ENCODE peak calls at places on chromosome 18, in six cellular contexts. Z, R, U, J, Y and G are unnamed samples.

GRCh38 chr18:29882620-29883019 is 1159.9 kb downstream of the DSC3 start:
- DNase-seq in R (no peak), J (no peak), Z (no peak), Y (no peak), U (no peak), G (no peak)

GRCh38 chr18:11052800-11053199 is 96.6 kb downstream of the PIEZO2 start:
- DNase-seq in R (no peak), U (no peak), Z (no peak), J (no peak), Y (no peak), G (peak)

GRCh38 chr18:68316636-68317035 is 398.3 kb downstream of the TMX3 start:
- DNase-seq in J (no peak), Z (no peak), U (no peak), R (no peak), Y (peak), G (peak)

GRCh38 chr18:25810736-25811135 is 279.7 kb downstream of the SS18 start:
- DNase-seq in R (no peak), J (no peak), U (no peak), Y (no peak), Z (no peak), G (no peak)

GRCh38 chr18:50560681-50561629 is 1.1 kb downstream of the MAPK4 start:
- DNase-seq in Y (no peak), U (peak), Z (no peak), R (no peak), J (no peak), G (no peak)

GRCh38 chr18:79682896-79683625 is 3.5 kb downstream of the CTDP1 start:
- DNase-seq in R (no peak), Y (no peak), Z (no peak), U (no peak), J (peak), G (no peak)

GRCh38 chr18:31329787-31330438 is 12.0 kb downstream of the DSG1 start:
- DNase-seq in J (no peak), U (no peak), Z (no peak), Y (no peak), R (no peak), G (no peak)

GRCh38 chr18:11163668-11164067 is 14.3 kb upstream of the PIEZO2 start:
- DNase-seq in J (peak), Z (no peak), U (no peak), R (no peak), Y (peak), G (peak)

GRCh38 chr18:36547544-36547943 is 250.0 kb downstream of the FHOD3 start:
- DNase-seq in R (no peak), J (no peak), Y (no peak), Z (no peak), U (no peak), G (no peak)

GRCh38 chr18:3910507-3910906 is 460.5 kb downstream of the TGIF1 start:
- DNase-seq in Z (no peak), J (no peak), R (no peak), U (no peak), Y (no peak), G (no peak)

GRCh38 chr18:31447530-31448191 is at the start of gene DSG3:
- DNase-seq in Y (no peak), Z (no peak), J (no peak), R (no peak), U (no peak), G (no peak)

GRCh38 chr18:58216071-58216471 is 172.0 kb downstream of the NEDD4L start:
- DNase-seq in R (no peak), J (no peak), U (no peak), Z (no peak), Y (peak), G (no peak)

GRCh38 chr18:77366725-77367641 is 117.3 kb downstream of the GALR1 start:
- DNase-seq in Y (peak), J (no peak), R (no peak), U (no peak), Z (peak), G (no peak)

GRCh38 chr18:44341759-44342158 is 338.9 kb upstream of the SETBP1 start:
- DNase-seq in Z (no peak), Y (no peak), R (no peak), J (no peak), U (no peak), G (no peak)

GRCh38 chr18:51196811-51197660 is 445 bp downstream of the MEX3C start:
- DNase-seq in R (peak), Y (peak), U (peak), J (peak), Z (peak), G (peak)

GRCh38 chr18:21184396-21184996 is 57.5 kb upstream of the GREB1L start:
- DNase-seq in U (no peak), J (no peak), Y (no peak), Z (no peak), R (no peak), G (no peak)

GRCh38 chr18:2851771-2852170 is 5.0 kb downstream of the EMILIN2 start:
- DNase-seq in Z (no peak), J (no peak), Y (no peak), R (no peak), U (no peak), G (no peak)

GRCh38 chr18:29840101-29840500 is 1202.4 kb downstream of the DSC3 start:
- DNase-seq in U (no peak), J (no peak), Z (no peak), R (no peak), Y (peak), G (peak)

GRCh38 chr18:31402026-31402373 is 25.4 kb downstream of the DSG4 start:
- DNase-seq in Y (no peak), R (no peak), U (no peak), Z (no peak), J (no peak), G (no peak)

GRCh38 chr18:69400976-69401474 is 337 bp downstream of the DOK6 start:
- DNase-seq in U (no peak), R (no peak), Z (no peak), J (no peak), Y (peak), G (peak)

GRCh38 chr18:57585421-57585820 is 1.1 kb downstream of the FECH start:
- DNase-seq in R (no peak), U (no peak), J (no peak), Y (peak), Z (no peak), G (peak)

GRCh38 chr18:77013777-77014525 is 118.6 kb downstream of the MBP start:
- DNase-seq in R (no peak), U (no peak), Y (peak), J (no peak), Z (no peak), G (no peak)

GRCh38 chr18:6055711-6056110 is 160.4 kb upstream of the TMEM200C start:
- DNase-seq in Z (no peak), U (no peak), R (no peak), J (no peak), Y (peak), G (peak)

GRCh38 chr18:13464432-13465125 is 246.0 kb downstream of the LDLRAD4 start:
- DNase-seq in U (peak), J (peak), Z (peak), R (peak), Y (peak), G (peak)

GRCh38 chr18:60599267-60599666 is 226.7 kb upstream of the MC4R start:
- DNase-seq in Z (no peak), R (no peak), J (no peak), U (no peak), Y (no peak), G (no peak)

GRCh38 chr18:79856119-79857080 is 58.7 kb downstream of the KCNG2 start:
- DNase-seq in J (peak), Z (peak), U (peak), Y (peak), R (no peak), G (peak)

GRCh38 chr18:23977709-23978483 is 36.7 kb upstream of the TTC39C start:
- DNase-seq in U (no peak), R (no peak), Y (peak), Z (no peak), J (peak), G (peak)

GRCh38 chr18:48868468-48869466 is 82.0 kb downstream of the SMAD7 start:
- DNase-seq in Y (no peak), U (no peak), J (peak), R (no peak), Z (no peak), G (no peak)

GRCh38 chr18:54392621-54393023 is 34.9 kb downstream of the C18orf54 start:
- DNase-seq in Z (no peak), J (no peak), U (no peak), R (no peak), Y (peak), G (peak)

GRCh38 chr18:11050966-11051365 is 98.4 kb downstream of the PIEZO2 start:
- DNase-seq in U (no peak), R (no peak), J (no peak), Z (no peak), Y (no peak), G (no peak)

GRCh38 chr18:22667616-22668422 is 250.1 kb upstream of the CTAGE1 start:
- DNase-seq in Z (no peak), Y (peak), R (no peak), J (no peak), U (no peak), G (peak)